ENCODE peak calls at places on chromosomes 13 and 19, in four cellular contexts. Z is Peyer's patch, T is uterus, F is breast epithelium. H is an unnamed sample.

GRCh38 chr13:41427700-41428099 is 29.6 kb upstream of the RGCC start:
- DNase-seq in T (no peak), F (no peak), Z (no peak), H (no peak)

GRCh38 chr19:10069046-10069445 is 17.1 kb upstream of the SHFL start:
- DNase-seq in F (no peak), T (no peak), Z (no peak), H (peak)

GRCh38 chr19:48353682-48354081 is 10.1 kb downstream of the TMEM143 start:
- DNase-seq in F (no peak), T (no peak), Z (no peak), H (no peak)

GRCh38 chr19:49688531-49689132 is 762 bp upstream of the ADM5 start:
- DNase-seq in T (no peak), Z (no peak), F (no peak), H (no peak)

GRCh38 chr13:76226941-76227340 is 590.8 kb downstream of the LMO7 start:
- DNase-seq in T (no peak), Z (no peak), F (no peak), H (no peak)

GRCh38 chr19:3494559-3494958 is 5.9 kb downstream of the DOHH start:
- DNase-seq in F (no peak), Z (no peak), T (no peak), H (no peak)

GRCh38 chr19:29702161-29702957 is 12.7 kb downstream of the C19orf12 start:
- DNase-seq in Z (no peak), F (no peak), T (no peak), H (no peak)

GRCh38 chr13:33485247-33485646 is 199.7 kb upstream of the STARD13 start:
- DNase-seq in F (no peak), T (no peak), Z (no peak), H (no peak)

GRCh38 chr19:3383121-3383722 is 16.8 kb downstream of the NFIC start:
- DNase-seq in F (no peak), Z (no peak), T (peak), H (peak)

GRCh38 chr13:74210693-74211393 is 76.6 kb upstream of the KLF12 start:
- DNase-seq in T (no peak), Z (no peak), F (no peak), H (no peak)

GRCh38 chr13:99281811-99282263 is 23.7 kb upstream of the GPR18 start:
- DNase-seq in Z (peak), T (no peak), F (no peak), H (peak)

GRCh38 chr13:92826197-92826596 is 400.4 kb upstream of the GPC6 start:
- DNase-seq in T (no peak), Z (no peak), F (no peak), H (no peak)

GRCh38 chr19:4839192-4839591 is 7.7 kb upstream of the TICAM1 start:
- DNase-seq in Z (no peak), F (no peak), T (no peak), H (no peak)

GRCh38 chr13:47564041-47564440 is 437.0 kb downstream of the SUCLA2 start:
- DNase-seq in Z (no peak), T (no peak), F (no peak), H (no peak)

GRCh38 chr19:48806518-48806817 is 4.4 kb downstream of the BCAT2 start:
- DNase-seq in F (no peak), T (peak), Z (no peak), H (peak)

GRCh38 chr19:29487432-29487831 is 38.4 kb upstream of the VSTM2B start:
- DNase-seq in F (no peak), Z (peak), T (no peak), H (no peak)

GRCh38 chr19:16225279-16226183 is 27.8 kb downstream of the AP1M1 start:
- DNase-seq in F (no peak), Z (peak), T (no peak), H (peak)

GRCh38 chr19:50323782-50324133 is 5.4 kb downstream of the KCNC3 start:
- DNase-seq in F (no peak), Z (no peak), T (no peak), H (no peak)

GRCh38 chr19:292281-292884 is 1.2 kb upstream of the PLPP2 start:
- DNase-seq in Z (peak), F (no peak), T (no peak), H (no peak)

GRCh38 chr13:114120486-114121430 is 11.7 kb downstream of the RASA3 start:
- DNase-seq in Z (no peak), F (no peak), T (no peak), H (no peak)

GRCh38 chr19:6769006-6769637 is 1.9 kb upstream of the SH2D3A start:
- DNase-seq in T (no peak), Z (no peak), F (no peak), H (no peak)

GRCh38 chr13:68185767-68186166 is 955.6 kb upstream of the PCDH9 start:
- DNase-seq in F (no peak), T (no peak), Z (no peak), H (no peak)

DNA sequence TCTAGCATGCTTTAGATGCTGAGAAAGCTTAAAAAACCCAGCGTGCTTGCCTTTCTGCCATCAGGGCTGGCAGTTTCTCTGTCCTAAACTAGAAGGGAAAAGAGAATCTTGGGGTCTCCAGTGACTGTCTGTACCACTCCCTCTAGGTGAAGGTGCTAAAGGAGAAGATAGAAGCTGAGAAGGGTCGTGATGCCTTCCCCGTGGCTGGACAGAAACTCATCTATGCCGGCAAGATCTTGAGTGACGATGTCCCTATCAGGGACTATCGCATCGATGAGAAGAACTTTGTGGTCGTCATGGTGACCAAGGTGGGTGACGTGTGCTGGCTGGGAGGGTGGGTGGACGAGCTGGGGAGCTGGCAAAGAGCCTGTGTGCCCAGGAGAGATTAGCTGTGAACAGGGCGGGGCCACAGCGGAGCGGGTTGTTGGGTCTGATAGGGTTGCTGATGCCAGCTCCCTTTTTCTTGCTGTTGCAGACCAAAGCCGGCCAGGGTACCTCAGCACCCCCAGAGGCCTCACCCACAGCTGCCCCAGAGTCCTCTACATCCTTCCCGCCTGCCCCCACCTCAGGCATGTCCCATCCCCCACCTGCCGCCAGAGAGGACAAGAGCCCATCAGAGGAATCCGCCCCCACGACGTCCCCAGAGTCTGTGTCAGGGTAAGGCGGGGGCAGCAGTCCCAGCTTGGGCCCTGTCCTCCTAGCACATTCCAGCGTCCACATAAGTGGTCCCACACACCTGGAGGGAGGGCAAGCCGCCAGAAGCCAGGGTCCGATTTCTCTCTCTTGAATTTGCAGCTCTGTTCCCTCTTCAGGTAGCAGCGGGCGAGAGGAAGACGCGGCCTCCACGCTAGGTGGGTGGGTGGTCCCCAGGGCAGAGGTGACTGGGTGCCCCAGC is 2.3 kb downstream of the RAD23A start:
- DNase-seq in T (no peak), F (no peak), Z (no peak), H (no peak)
- TF ChIP-seq POLR2A in T (no peak), F (no peak), Z (no peak), H (no peak)

DNA sequence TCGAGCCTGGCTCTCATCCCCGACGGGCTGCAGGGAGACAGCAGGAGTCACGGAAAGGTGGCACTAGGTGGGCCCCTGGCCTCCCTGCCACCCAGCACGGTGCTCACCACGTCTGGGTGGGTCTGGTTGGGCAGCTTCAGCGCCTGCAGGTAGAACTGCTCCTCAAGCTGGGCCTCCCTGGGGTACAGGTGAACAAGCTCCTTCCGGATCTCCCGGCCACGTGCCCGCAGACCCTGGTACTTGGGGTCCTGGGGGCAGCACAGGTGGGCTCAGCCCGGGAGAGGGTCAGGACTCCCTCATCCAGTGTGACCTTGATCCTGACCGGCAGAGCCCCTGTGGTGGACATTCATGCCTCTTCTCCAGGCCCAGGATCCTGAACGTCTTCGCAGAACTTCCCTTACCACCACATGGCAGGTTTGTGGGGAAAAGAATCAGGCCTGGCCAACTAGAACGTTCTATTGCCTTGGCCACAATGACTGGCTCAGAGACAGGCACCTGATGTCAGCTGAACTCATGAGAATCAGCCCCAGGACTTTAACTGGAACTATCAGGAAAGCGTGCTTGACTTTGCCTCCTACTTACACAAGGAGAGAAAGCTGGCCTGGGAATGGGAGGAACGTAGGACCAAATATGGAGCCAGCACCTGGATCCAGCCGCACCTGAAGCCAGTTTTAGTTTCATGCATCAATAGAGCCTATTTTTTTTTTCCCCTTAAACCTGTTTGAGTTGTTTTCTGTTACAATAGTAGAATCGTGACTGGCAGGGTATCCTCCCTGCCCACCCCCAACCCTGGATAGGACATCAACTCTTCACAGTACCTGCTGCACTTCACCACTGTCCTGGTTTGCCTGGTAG is 8.9 kb downstream of the SARS2 start:
- DNase-seq in F (no peak), T (no peak), Z (no peak), H (no peak)
- TF ChIP-seq POLR2A in F (no peak), T (no peak), Z (no peak), H (no peak)

DNA sequence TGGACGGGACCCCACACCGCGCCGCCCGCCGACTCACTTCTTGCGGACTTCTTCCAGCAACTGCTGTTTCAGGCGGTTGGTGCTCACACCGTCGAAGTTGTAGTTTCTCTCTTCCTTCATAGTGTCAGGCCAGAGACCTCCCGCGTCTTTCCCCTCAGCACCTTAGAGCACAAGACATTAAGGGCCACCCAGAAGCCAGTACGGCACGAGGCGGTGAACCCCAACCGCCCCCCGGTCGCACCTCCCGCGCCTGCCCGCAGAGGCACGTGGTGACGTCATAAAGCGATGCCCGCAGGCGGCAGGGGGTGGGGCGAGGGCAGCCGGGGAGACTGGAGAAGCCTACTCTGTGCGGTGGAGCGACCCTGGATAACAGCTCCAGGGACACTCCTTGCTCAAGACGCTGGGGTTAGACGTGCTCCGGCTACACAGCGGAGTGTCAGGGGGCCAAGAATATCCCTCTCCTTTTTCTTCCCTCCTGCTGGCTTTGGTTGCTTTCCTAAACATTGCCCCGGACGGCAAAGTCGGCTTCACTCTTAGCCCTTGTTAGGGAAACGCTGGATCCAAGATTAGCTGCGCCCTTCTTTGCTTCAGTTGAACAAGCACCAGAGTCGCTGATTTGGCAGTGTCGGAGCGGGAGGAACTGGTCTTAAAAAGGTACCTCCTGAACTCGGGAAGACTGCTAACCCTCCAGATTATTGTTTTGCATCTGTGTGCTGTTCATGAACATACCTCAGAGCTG is at the start of gene CCDC169:
- DNase-seq in Z (peak), T (peak), F (peak), H (peak)
- TF ChIP-seq POLR2A in Z (no peak), T (peak), F (peak), H (peak)

GRCh38 chr19:21705393-21705792 is 62.0 kb downstream of the ZNF100 start:
- DNase-seq in Z (no peak), F (no peak), T (no peak), H (no peak)
- TF ChIP-seq POLR2A in Z (no peak), F (no peak), T (no peak), H (no peak)

DNA sequence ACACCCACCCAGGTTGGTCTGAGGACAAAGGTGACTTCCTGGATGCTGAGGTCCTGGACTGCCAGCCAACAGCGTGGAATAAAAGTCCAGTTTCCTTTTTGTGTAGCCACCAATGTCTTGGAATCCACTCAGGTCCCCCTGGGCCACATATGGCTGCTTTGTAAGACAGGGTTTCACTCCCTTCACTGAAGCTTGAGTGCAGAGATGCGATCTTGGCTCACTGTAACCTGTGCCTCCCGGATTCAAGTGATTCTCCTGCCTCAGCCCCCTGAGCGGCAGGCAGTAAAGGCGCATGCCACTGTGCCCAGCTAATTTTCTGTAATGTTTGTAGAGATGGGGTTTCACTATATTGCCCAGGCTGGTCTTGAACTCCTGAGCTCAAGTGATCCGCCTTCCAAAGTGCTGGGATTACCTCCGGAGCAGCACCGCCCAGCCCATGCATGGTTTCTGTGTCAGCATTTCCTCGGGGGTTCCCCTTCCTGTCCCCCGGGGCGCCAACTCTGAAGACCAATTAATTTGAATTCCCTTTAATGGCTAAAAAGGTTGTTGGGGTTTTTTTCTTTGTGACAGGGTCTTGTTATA is 17.5 kb downstream of the KANK2 start:
- DNase-seq in Z (no peak), T (no peak), F (no peak), H (no peak)
- TF ChIP-seq POLR2A in Z (no peak), T (no peak), F (no peak), H (no peak)

DNA sequence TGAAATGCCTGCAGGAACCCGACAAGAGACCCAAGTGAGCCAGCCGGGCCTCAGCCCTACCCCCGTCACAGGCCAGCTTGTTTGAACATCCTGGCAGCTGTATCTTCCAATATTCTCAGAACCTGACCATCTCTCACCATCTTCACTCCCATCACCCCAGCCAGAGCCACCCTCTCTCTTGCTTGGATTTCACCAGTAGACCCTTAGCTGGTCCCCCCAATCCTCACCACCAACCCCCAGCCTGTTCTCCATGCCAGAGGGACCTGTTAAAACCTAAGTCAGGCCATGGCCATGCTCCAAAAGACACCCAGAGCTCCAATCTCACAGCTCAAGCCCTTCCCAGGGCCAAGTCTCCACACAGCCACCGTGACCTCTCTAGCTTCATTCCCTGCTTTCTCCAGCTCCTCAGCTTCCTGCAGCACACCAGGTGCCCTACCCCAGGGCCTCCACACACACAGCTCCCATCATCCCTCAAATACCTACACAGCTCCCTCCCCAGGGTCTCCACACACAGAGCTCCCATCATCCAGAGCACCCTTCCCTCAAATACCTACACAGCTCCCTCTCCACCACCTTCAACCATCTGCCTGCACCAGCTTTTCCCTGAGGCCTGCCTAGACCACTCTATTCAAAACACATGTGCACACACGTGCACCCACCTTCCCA is 13.7 kb downstream of the EPS8L1 start:
- DNase-seq in T (no peak), Z (no peak), F (no peak), H (no peak)
- TF ChIP-seq POLR2A in T (no peak), Z (no peak), F (no peak), H (no peak)

H was measured in adrenal gland.